ENCODE peak calls at places on chromosomes 16 and 17, in nine cellular contexts. O is naive thymus-derived CD4-positive, alpha-beta T cell; U is amniotic epithelial cell; H is suprapubic skin; R is WTC11; F is substantia nigra; X is fibroblast of mammary gland; C is NCI-H446 treated with DMSO at 0.1 percent for 48 hours; I is pulmonary artery endothelial cell. M is an unnamed sample.

GRCh38 chr17:81941484-81942166 is 4.5 kb upstream of the PYCR1 start:
- DNase-seq in O (no peak), U (no peak), H (no peak), R (peak; percentile 68), F (no peak), X (no peak), C (no peak), I (no peak), M (no peak)

GRCh38 chr17:79006001-79006400 is 3.6 kb downstream of the CANT1 start:
- DNase-seq in O (no peak), U (no peak), H (peak; percentile 65), R (no peak), F (no peak), X (no peak), C (no peak), I (no peak), M (no peak)

GRCh38 chr17:27545562-27546229 is 85.3 kb upstream of the LGALS9 start:
- DNase-seq in O (no peak), U (peak; percentile 91), H (no peak), R (no peak), F (no peak), X (no peak), C (no peak), I (no peak), M (no peak)

GRCh38 chr16:21645261-21645721 is 7.1 kb downstream of the IGSF6 start:
- DNase-seq in O (peak; percentile 67), U (peak; percentile 26), H (no peak), R (no peak), F (no peak), X (peak; percentile 40), C (no peak), I (no peak), M (peak; percentile 75)

GRCh38 chr17:4553669-4554068 is 1.5 kb downstream of the MYBBP1A start:
- DNase-seq in O (no peak), U (no peak), H (no peak), R (no peak), F (no peak), X (no peak), C (no peak), I (no peak), M (no peak)

GRCh38 chr16:4152267-4152666 is 36.0 kb upstream of the ADCY9 start:
- DNase-seq in O (no peak), U (no peak), H (no peak), R (no peak), F (no peak), X (no peak), C (no peak), I (no peak), M (no peak)

GRCh38 chr16:57084996-57085395 is 7.4 kb upstream of the CPNE2 start:
- DNase-seq in O (no peak), U (no peak), H (no peak), R (no peak), F (no peak), X (no peak), C (no peak), I (no peak), M (no peak)

GRCh38 chr16:81889896-81890634 is 111.0 kb downstream of the PLCG2 start:
- DNase-seq in O (peak; percentile 12), U (peak; percentile 51), H (no peak), R (peak; percentile 70), F (peak; percentile 9), X (peak; percentile 59), C (no peak), I (peak; percentile 44), M (peak; percentile 37)

GRCh38 chr17:64024215-64024654 is 3.8 kb upstream of the ICAM2 start:
- DNase-seq in O (no peak), U (no peak), H (no peak), R (no peak), F (no peak), X (no peak), C (no peak), I (no peak), M (no peak)

GRCh38 chr16:50025544-50025931 is 513 bp downstream of the CNEP1R1 start:
- DNase-seq in O (peak; percentile 32), U (peak; percentile 21), H (no peak), R (no peak), F (no peak), X (no peak), C (no peak), I (no peak), M (peak; percentile 46)

GRCh38 chr17:33667671-33668070 is 374.6 kb upstream of the ASIC2 start:
- DNase-seq in O (no peak), U (no peak), H (no peak), R (no peak), F (no peak), X (no peak), C (no peak), I (no peak), M (no peak)

GRCh38 chr16:76389126-76389525 is 111.9 kb downstream of the CNTNAP4 start:
- DNase-seq in O (no peak), U (peak; percentile 55), H (no peak), R (no peak), F (no peak), X (peak; percentile 61), C (no peak), I (no peak), M (no peak)

GRCh38 chr17:80374039-80374731 is 40.8 kb upstream of the ENDOV start:
- DNase-seq in O (no peak), U (no peak), H (no peak), R (no peak), F (no peak), X (no peak), C (no peak), I (no peak), M (no peak)

GRCh38 chr17:59154721-59155438 is at the start of gene SKA2:
- DNase-seq in O (no peak), U (no peak), H (peak; percentile 98), R (peak; percentile 97), F (peak; percentile 97), X (no peak), C (peak; percentile 100), I (no peak), M (no peak)

GRCh38 chr17:27418366-27418615 is 38.0 kb upstream of the KSR1 start:
- DNase-seq in O (no peak), U (no peak), H (no peak), R (no peak), F (no peak), X (no peak), C (no peak), I (no peak), M (no peak)

GRCh38 chr17:80169784-80170500 is at the start of gene CARD14:
- DNase-seq in O (no peak), U (no peak), H (no peak), R (no peak), F (no peak), X (no peak), C (no peak), I (no peak), M (no peak)

GRCh38 chr16:78874241-78874983 is 726.1 kb downstream of the MAF start:
- DNase-seq in O (no peak), U (no peak), H (no peak), R (no peak), F (no peak), X (no peak), C (no peak), I (no peak), M (no peak)

GRCh38 chr17:34371405-34371804 is 8.4 kb upstream of the CCL1 start:
- DNase-seq in O (no peak), U (no peak), H (no peak), R (no peak), F (no peak), X (no peak), C (no peak), I (no peak), M (no peak)

GRCh38 chr17:69227536-69227935 is 1.1 kb downstream of the ABCA10 start:
- DNase-seq in O (no peak), U (no peak), H (no peak), R (no peak), F (no peak), X (no peak), C (no peak), I (no peak), M (no peak)

GRCh38 chr16:89375021-89375420 is 115.3 kb downstream of the ANKRD11 start:
- DNase-seq in O (no peak), U (no peak), H (no peak), R (no peak), F (no peak), X (no peak), C (no peak), I (no peak), M (no peak)

GRCh38 chr17:74446551-74447500 is 14.9 kb downstream of the GPRC5C start:
- DNase-seq in O (no peak), U (no peak), H (no peak), R (no peak), F (no peak), X (peak; percentile 54), C (peak; percentile 44), I (no peak), M (no peak)

GRCh38 chr17:15490634-15491261 is 23.3 kb upstream of the CDRT4 start:
- DNase-seq in O (no peak), U (peak; percentile 36), H (peak; percentile 87), R (peak; percentile 56), F (peak; percentile 21), X (peak; percentile 73), C (no peak), I (peak; percentile 90), M (no peak)

GRCh38 chr17:27559996-27560481 is 70.9 kb upstream of the LGALS9 start:
- DNase-seq in O (no peak), U (peak; percentile 84), H (no peak), R (no peak), F (no peak), X (peak; percentile 90), C (no peak), I (peak; percentile 86), M (no peak)

GRCh38 chr16:66170989-66171388 is 195.5 kb upstream of the CDH5 start:
- DNase-seq in O (no peak), U (no peak), H (peak; percentile 60), R (no peak), F (no peak), X (no peak), C (no peak), I (no peak), M (no peak)

GRCh38 chr17:33901085-33901484 is 354.0 kb upstream of the CCL2 start:
- DNase-seq in O (no peak), U (no peak), H (no peak), R (no peak), F (no peak), X (no peak), C (no peak), I (no peak), M (no peak)

GRCh38 chr17:57898487-57899311 is 48.9 kb upstream of the MRPS23 start:
- DNase-seq in O (no peak), U (no peak), H (no peak), R (peak; percentile 80), F (peak; percentile 33), X (no peak), C (peak; percentile 69), I (no peak), M (no peak)

GRCh38 chr17:77304746-77305473 is 164.1 kb downstream of the SEC14L1 start:
- DNase-seq in O (no peak), U (no peak), H (no peak), R (no peak), F (no peak), X (no peak), C (no peak), I (no peak), M (no peak)

GRCh38 chr17:9241371-9241712 is 220.0 kb downstream of the NTN1 start:
- DNase-seq in O (no peak), U (no peak), H (no peak), R (no peak), F (peak; percentile 24), X (no peak), C (no peak), I (no peak), M (no peak)

GRCh38 chr16:30458561-30459394 is 13.1 kb upstream of the SEPHS2 start:
- DNase-seq in O (peak; percentile 57), U (no peak), H (no peak), R (no peak), F (no peak), X (no peak), C (no peak), I (no peak), M (peak; percentile 60)

GRCh38 chr17:18009609-18010420 is 29.2 kb downstream of the ATPAF2 start:
- DNase-seq in O (no peak), U (no peak), H (no peak), R (no peak), F (no peak), X (no peak), C (no peak), I (no peak), M (no peak)

GRCh38 chr16:49923411-49923810 is 67.5 kb upstream of the ZNF423 start:
- DNase-seq in O (no peak), U (no peak), H (no peak), R (no peak), F (no peak), X (no peak), C (no peak), I (no peak), M (no peak)